ENCODE peak calls at places on chromosomes 3 and 15, in ten cellular contexts. I is uterus, P is heart left ventricle, R is ovary, D is tibial nerve, H is stomach, M is body of pancreas, B is K562, C is HepG2, J is testis. G is an unnamed sample.

GRCh38 chr3:125512135-125512920 is 7.7 kb downstream of the SNX4 start:
- DNase-seq in M (no peak), B (peak), C (no peak), P (no peak), J (no peak), R (no peak), D (no peak), H (no peak), I (no peak), G (no peak)

GRCh38 chr3:54801977-54802376 is 125.9 kb downstream of the LRTM1 start:
- DNase-seq in R (no peak), H (no peak), B (no peak), I (no peak), J (no peak), C (no peak), P (no peak), D (no peak), M (no peak), G (no peak)

GRCh38 chr3:190051643-190052042 is 69.1 kb downstream of the P3H2 start:
- DNase-seq in P (no peak), C (no peak), H (no peak), M (no peak), B (no peak), R (peak), I (no peak), J (no peak), D (no peak), G (no peak)

GRCh38 chr15:98599911-98600685 is 48.2 kb upstream of the IGF1R start:
- DNase-seq in M (peak), H (no peak), B (no peak), J (peak), R (peak), C (no peak), I (peak), D (no peak), P (peak), G (peak)

GRCh38 chr3:53817211-53817610 is 29.0 kb downstream of the CHDH start:
- DNase-seq in I (no peak), R (no peak), C (no peak), D (no peak), H (peak), B (no peak), M (no peak), J (peak), P (no peak), G (no peak)

GRCh38 chr3:194983620-194984019 is 287.3 kb downstream of the XXYLT1 start:
- DNase-seq in B (no peak), M (no peak), J (no peak), R (no peak), P (no peak), I (no peak), H (no peak), D (no peak), C (no peak), G (no peak)

GRCh38 chr3:161070252-161070930 is 34.8 kb downstream of the B3GALNT1 start:
- DNase-seq in C (no peak), R (no peak), I (no peak), P (no peak), H (no peak), D (no peak), B (no peak), M (peak), J (no peak), G (peak)

GRCh38 chr15:56468271-56468912 is 3.5 kb upstream of the MNS1 start:
- DNase-seq in P (no peak), R (no peak), M (no peak), J (no peak), B (no peak), H (no peak), D (no peak), I (no peak), C (no peak), G (no peak)

GRCh38 chr3:47781326-47781684 is 388 bp downstream of the SMARCC1 start:
- DNase-seq in I (no peak), J (peak), D (peak), P (peak), M (peak), B (peak), C (no peak), H (peak), R (peak), G (peak)

GRCh38 chr3:39577541-39577940 is 110.1 kb downstream of the MOBP start:
- DNase-seq in H (no peak), P (no peak), J (no peak), I (no peak), M (no peak), C (no peak), B (no peak), R (no peak), D (no peak), G (no peak)

GRCh38 chr3:62614527-62614926 is 241.2 kb upstream of the FEZF2 start:
- DNase-seq in P (no peak), B (no peak), C (no peak), D (no peak), R (no peak), M (no peak), I (no peak), J (no peak), H (no peak), G (no peak)

GRCh38 chr15:65913631-65914199 is 44.4 kb downstream of the RAB11A start:
- DNase-seq in C (no peak), P (no peak), M (no peak), D (no peak), I (no peak), H (no peak), J (no peak), R (no peak), B (no peak), G (no peak)

DNA sequence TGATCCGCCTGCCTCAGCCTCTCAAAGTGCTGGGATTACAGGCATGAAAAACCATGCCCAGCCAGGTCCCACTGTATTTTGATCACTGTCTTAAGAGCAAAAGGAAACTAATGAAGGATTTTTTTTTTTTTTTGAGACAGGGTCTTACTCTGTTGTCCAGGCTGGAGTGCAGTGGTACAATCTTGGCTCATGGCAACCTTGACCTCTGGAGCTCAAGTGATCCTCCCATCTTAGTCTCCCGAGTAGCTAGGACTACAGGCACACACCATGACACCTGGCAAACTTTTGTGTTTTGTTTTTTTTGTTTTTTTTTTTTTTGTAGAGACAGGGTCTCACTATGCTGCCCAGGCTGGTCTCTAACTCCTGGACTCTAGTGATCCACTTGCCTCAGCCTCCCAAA is 6.4 kb downstream of the EMC3 start:
- DNase-seq in J (no peak), P (no peak), H (no peak), B (no peak), M (no peak), R (no peak), D (no peak), C (no peak), I (no peak), G (no peak)
- H3K27ac ChIP-seq in J (no peak), P (no peak), H (no peak), B (peak), M (no peak), R (no peak), D (no peak), C (no peak), I (no peak), G (no peak)

GRCh38 chr3:52444860-52445793 is at the start of gene SEMA3G:
- DNase-seq in P (peak), I (no peak), M (peak), B (peak), D (peak), R (no peak), H (peak), J (peak), C (peak), G (peak)
- TF ChIP-seq POLR2A in P (peak), I (peak), M (no peak), B (no peak), D (no peak), R (no peak), H (no peak), J (no peak), C (peak), G (peak)

DNA sequence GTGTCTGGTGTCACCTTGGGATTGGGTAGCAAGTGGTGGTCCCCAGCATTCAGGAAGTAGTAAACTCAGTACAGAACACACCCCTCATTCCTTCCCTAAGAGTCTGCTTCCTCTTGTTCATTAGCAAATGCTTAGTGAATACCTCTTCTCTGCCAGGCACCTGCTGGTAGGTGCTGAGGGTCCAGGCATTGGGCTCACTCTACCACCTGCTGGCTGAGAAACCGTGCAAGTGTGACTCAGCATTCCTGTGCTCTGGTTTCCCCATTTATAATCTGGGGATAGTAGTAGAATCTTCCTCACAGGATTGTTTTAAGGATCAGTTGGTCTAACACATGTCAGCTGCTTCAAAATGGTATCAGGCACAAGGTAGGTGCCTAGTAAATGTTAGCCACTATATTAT is 4.8 kb downstream of the SHF start:
- DNase-seq in I (no peak), C (no peak), B (no peak), P (no peak), M (no peak), R (no peak), J (no peak), D (no peak), H (no peak), G (no peak)
- H3K27ac ChIP-seq in I (no peak), C (peak), B (no peak), P (no peak), M (no peak), R (no peak), J (no peak), D (no peak), H (no peak), G (no peak)

GRCh38 chr3:4985330-4986174 is 6.3 kb downstream of the BHLHE40 start:
- DNase-seq in M (peak), I (no peak), P (peak), B (no peak), R (peak), J (no peak), C (peak), H (no peak), D (no peak), G (peak)
- TF ChIP-seq POLR2A in M (no peak), I (no peak), P (no peak), B (peak), R (no peak), J (no peak), C (no peak), H (no peak), D (no peak), G (no peak)

GRCh38 chr3:25456723-25457122 is 28.7 kb downstream of the RARB start:
- DNase-seq in I (no peak), B (no peak), P (no peak), M (no peak), R (no peak), H (no peak), J (no peak), C (no peak), D (no peak), G (no peak)

GRCh38 chr3:25453521-25454410 is 25.7 kb downstream of the RARB start:
- DNase-seq in D (no peak), I (no peak), M (no peak), B (no peak), P (no peak), J (no peak), C (no peak), R (no peak), H (no peak), G (peak)

GRCh38 chr3:25455316-25456232 is 27.5 kb downstream of the RARB start:
- DNase-seq in B (no peak), D (no peak), M (no peak), C (no peak), R (no peak), J (no peak), H (no peak), P (no peak), I (peak), G (peak)

GRCh38 chr3:25452185-25452584 is 24.1 kb downstream of the RARB start:
- DNase-seq in M (no peak), P (no peak), I (no peak), J (no peak), B (no peak), H (no peak), D (no peak), C (no peak), R (no peak), G (peak)

GRCh38 chr3:25454411-25454927 is 26.4 kb downstream of the RARB start:
- DNase-seq in J (no peak), B (no peak), M (no peak), H (no peak), R (no peak), D (no peak), P (no peak), C (no peak), I (no peak), G (no peak)
- H3K27ac ChIP-seq in J (no peak), B (no peak), M (no peak), H (no peak), R (no peak), D (peak), P (peak), C (no peak), I (peak), G (peak)

DNA sequence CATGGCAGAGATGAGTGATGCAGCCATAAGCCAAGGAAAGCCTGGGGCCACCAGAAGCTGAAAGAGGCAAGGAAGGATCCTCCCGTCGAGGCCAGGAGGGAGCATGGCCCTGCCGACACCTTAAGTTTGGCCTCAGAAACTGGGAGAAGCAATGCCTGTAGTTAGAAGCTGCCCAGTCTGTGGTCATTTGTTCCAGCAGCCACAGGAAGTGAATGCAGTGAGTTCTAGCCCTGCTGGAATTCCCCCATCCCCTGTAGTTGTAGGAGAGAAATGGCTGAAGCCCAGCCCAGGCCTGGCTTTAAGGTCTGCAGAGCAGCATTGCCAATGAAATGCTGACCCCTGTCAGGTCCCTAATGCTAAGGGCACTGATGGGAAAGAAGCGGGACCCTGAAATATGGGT is 12.2 kb upstream of the CHSY1 start:
- DNase-seq in M (no peak), C (no peak), B (no peak), J (no peak), P (no peak), D (no peak), I (no peak), H (no peak), R (no peak), G (no peak)
- TF ChIP-seq POLR2A in M (no peak), C (no peak), B (no peak), J (no peak), P (no peak), D (no peak), I (no peak), H (no peak), R (no peak), G (no peak)

DNA sequence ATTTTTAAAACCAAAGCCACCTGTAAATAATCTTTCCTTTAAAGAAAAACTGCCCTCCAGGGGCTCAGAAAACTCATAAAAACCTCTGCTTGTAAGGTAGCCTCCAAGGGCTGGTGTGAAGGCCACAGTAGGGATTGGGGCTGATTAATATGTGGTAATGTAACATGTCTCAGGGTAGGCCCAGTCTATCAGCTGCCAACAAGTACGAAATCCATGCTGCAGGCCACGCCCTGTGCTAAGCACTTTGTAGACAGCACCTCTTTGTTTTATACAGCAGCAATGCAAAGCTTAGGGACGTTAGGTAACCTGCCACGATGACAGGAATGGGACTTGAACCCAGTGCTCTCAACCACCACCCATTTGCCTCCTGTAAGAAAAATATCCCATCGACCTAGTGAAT is 65.6 kb upstream of the PRICKLE2 start:
- DNase-seq in C (no peak), D (no peak), H (no peak), J (no peak), P (no peak), B (no peak), M (no peak), R (no peak), I (no peak), G (no peak)
- H3K27ac ChIP-seq in C (no peak), D (no peak), H (no peak), J (no peak), P (no peak), B (no peak), M (no peak), R (no peak), I (peak), G (no peak)

DNA sequence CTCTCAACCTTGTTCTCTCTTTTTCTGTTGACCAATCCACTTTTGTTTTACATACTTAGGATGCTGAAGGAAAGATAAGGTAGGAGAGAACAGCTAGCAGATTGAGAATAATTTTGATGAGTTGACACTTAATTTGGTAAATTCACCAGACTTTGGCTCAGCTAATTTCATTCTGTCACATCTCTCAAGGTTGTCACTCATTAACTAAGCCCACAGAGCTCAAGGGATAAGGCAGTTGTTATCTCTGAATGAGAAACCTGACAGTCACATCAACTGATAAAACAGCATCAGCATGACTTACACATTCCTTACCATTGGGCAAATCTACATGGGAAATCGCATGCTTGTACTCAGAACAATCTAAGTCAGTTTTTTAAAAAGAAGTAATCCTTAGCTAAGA is 591.4 kb downstream of the NLGN1 start:
- DNase-seq in I (no peak), C (no peak), J (no peak), D (no peak), B (no peak), P (no peak), H (no peak), R (no peak), M (no peak), G (no peak)
- TF ChIP-seq POLR2A in I (no peak), C (no peak), J (no peak), D (no peak), B (no peak), P (no peak), H (no peak), R (no peak), M (no peak), G (no peak)

GRCh38 chr15:78944669-78945407 is at the start of gene CTSH:
- DNase-seq in M (peak), H (peak), D (peak), J (peak), P (peak), I (peak), C (peak), R (peak), B (peak), G (peak)
- H3K27ac ChIP-seq in M (peak), H (peak), D (peak), J (peak), P (peak), I (peak), C (peak), R (peak), B (peak), G (peak)